ENCODE peak calls at places on chromosome 13, in seven cellular contexts. N, M, H, Z, J, T and Y are unnamed samples.
A peak's percentile ranks its signal among the peaks of the same experiment; 100 is the strongest.

GRCh38 chr13:113632706-113633484 is 25.1 kb downstream of the ATP4B start:
- DNase-seq in N (no peak), M (no peak), H (no peak), Z (no peak), J (no peak), T (no peak), Y (no peak)

GRCh38 chr13:59673301-59673700 is 490.4 kb downstream of the DIAPH3 start:
- DNase-seq in N (no peak), M (no peak), H (no peak), Z (no peak), J (no peak), T (no peak), Y (no peak)

GRCh38 chr13:99314640-99315176 is 7.5 kb upstream of the GPR183 start:
- DNase-seq in N (no peak), M (peak; percentile 55), H (peak; percentile 92), Z (no peak), J (no peak), T (no peak), Y (no peak)

GRCh38 chr13:73225983-73226382 is 167.2 kb downstream of the KLF5 start:
- DNase-seq in N (no peak), M (no peak), H (no peak), Z (no peak), J (no peak), T (no peak), Y (no peak)

GRCh38 chr13:45003417-45003816 is 14.1 kb downstream of the GPALPP1 start:
- DNase-seq in N (no peak), M (no peak), H (no peak), Z (no peak), J (no peak), T (no peak), Y (no peak)

GRCh38 chr13:111326981-111327642 is 6.7 kb downstream of the TEX29 start:
- DNase-seq in N (no peak), M (no peak), H (no peak), Z (no peak), J (no peak), T (no peak), Y (no peak)

GRCh38 chr13:32443111-32443510 is 15.2 kb upstream of the N4BP2L1 start:
- DNase-seq in N (no peak), M (peak; percentile 32), H (peak; percentile 46), Z (peak; percentile 17), J (no peak), T (no peak), Y (no peak)

GRCh38 chr13:54337526-54337925 is 1308.9 kb downstream of the OLFM4 start:
- DNase-seq in N (no peak), M (no peak), H (no peak), Z (no peak), J (no peak), T (no peak), Y (no peak)

GRCh38 chr13:94178625-94179244 is 300.7 kb downstream of the DCT start:
- DNase-seq in N (no peak), M (no peak), H (no peak), Z (no peak), J (no peak), T (no peak), Y (no peak)

GRCh38 chr13:42680748-42681147 is 100.6 kb upstream of the FAM216B start:
- DNase-seq in N (no peak), M (no peak), H (no peak), Z (no peak), J (no peak), T (no peak), Y (no peak)

GRCh38 chr13:72205773-72206172 is 338.8 kb upstream of the DACH1 start:
- DNase-seq in N (peak; percentile 45), M (no peak), H (peak; percentile 37), Z (no peak), J (no peak), T (no peak), Y (peak; percentile 21)

GRCh38 chr13:23980160-23980551 is 82.9 kb upstream of the C1QTNF9B start:
- DNase-seq in N (peak; percentile 97), M (peak; percentile 92), H (peak; percentile 87), Z (peak; percentile 96), J (no peak), T (peak; percentile 73), Y (peak; percentile 91)

GRCh38 chr13:42478531-42479156 is 95.3 kb upstream of the TNFSF11 start:
- DNase-seq in N (no peak), M (peak; percentile 7), H (peak; percentile 36), Z (no peak), J (no peak), T (no peak), Y (peak; percentile 10)

GRCh38 chr13:73327579-73327978 is 268.8 kb downstream of the KLF5 start:
- DNase-seq in N (no peak), M (no peak), H (no peak), Z (no peak), J (no peak), T (no peak), Y (no peak)

GRCh38 chr13:41229356-41229755 is 34.0 kb downstream of the MTRF1 start:
- DNase-seq in N (no peak), M (no peak), H (no peak), Z (no peak), J (no peak), T (no peak), Y (no peak)

GRCh38 chr13:105587786-105588185 is 947.7 kb downstream of the EFNB2 start:
- DNase-seq in N (no peak), M (no peak), H (peak; percentile 63), Z (no peak), J (no peak), T (no peak), Y (no peak)

GRCh38 chr13:75934889-75935288 is 298.8 kb downstream of the LMO7 start:
- DNase-seq in N (peak; percentile 29), M (no peak), H (peak; percentile 41), Z (no peak), J (no peak), T (no peak), Y (peak; percentile 23)

GRCh38 chr13:19153782-19154450 is 27.7 kb downstream of the TUBA3C start:
- DNase-seq in N (no peak), M (no peak), H (no peak), Z (no peak), J (no peak), T (no peak), Y (no peak)

GRCh38 chr13:20351279-20352022 is 119.3 kb upstream of the GJB6 start:
- DNase-seq in N (peak; percentile 43), M (no peak), H (peak; percentile 70), Z (no peak), J (no peak), T (no peak), Y (peak; percentile 9)

GRCh38 chr13:43110036-43110435 is 86.7 kb downstream of the DNAJC15 start:
- DNase-seq in N (no peak), M (no peak), H (no peak), Z (no peak), J (no peak), T (no peak), Y (no peak)

GRCh38 chr13:63381078-63381859 is 1965.6 kb upstream of the PCDH20 start:
- DNase-seq in N (no peak), M (no peak), H (peak; percentile 19), Z (no peak), J (no peak), T (no peak), Y (no peak)

GRCh38 chr13:26558074-26558805 is 757 bp downstream of the WASF3 start:
- DNase-seq in N (no peak), M (peak; percentile 16), H (peak; percentile 44), Z (peak; percentile 34), J (no peak), T (peak; percentile 33), Y (peak; percentile 27)